ENCODE peak calls at places on chromosomes 4 and X, in six cellular contexts. D is ovary, Z is sigmoid colon, I is lower lobe of right lung, O is astrocyte, H is K562. X is an unnamed sample. For H3K4me1, the result is how much of the 10 kb centered on the place peaks cover.

GRCh38 chrX:151402719-151403390 is 5.8 kb downstream of the VMA21 start:
- DNase-seq in D (no peak), Z (peak), I (peak), O (no peak), H (no peak), X (no peak)

GRCh38 chr4:180538384-180539052 is 1704.7 kb upstream of the TENM3 start:
- DNase-seq in D (no peak), Z (no peak), I (no peak), O (no peak), H (no peak), X (no peak)

GRCh38 chr4:74503580-74503979 is 58.6 kb downstream of the AREG start:
- DNase-seq in D (no peak), Z (no peak), I (no peak), O (peak), H (no peak), X (no peak)

GRCh38 chrX:30659421-30659820 is 6.2 kb downstream of the GK start:
- DNase-seq in D (no peak), Z (no peak), I (no peak), O (peak), H (peak), X (peak)

GRCh38 chr4:1752284-1753041 is 31.1 kb downstream of the TACC3 start:
- DNase-seq in D (no peak), Z (no peak), I (peak), O (no peak), H (peak), X (no peak)

GRCh38 chr4:106266201-106266600 is 49.8 kb downstream of the TBCK start:
- DNase-seq in D (no peak), Z (no peak), I (no peak), O (peak), H (peak), X (peak)

GRCh38 chr4:1026115-1026514 is 14.7 kb downstream of the FGFRL1 start:
- DNase-seq in D (no peak), Z (no peak), I (no peak), O (no peak), H (peak), X (no peak)

GRCh38 chrX:69238153-69238959 is 73.1 kb upstream of the PJA1 start:
- DNase-seq in D (no peak), Z (peak), I (no peak), O (no peak), H (no peak), X (no peak)

GRCh38 chr4:36712013-36712412 is 430.6 kb downstream of the DTHD1 start:
- DNase-seq in D (no peak), Z (no peak), I (no peak), O (no peak), H (no peak), X (no peak)

GRCh38 chrX:136196691-136197155 is 49.4 kb downstream of the FHL1 start:
- DNase-seq in D (no peak), Z (no peak), I (no peak), O (no peak), H (no peak), X (no peak)

GRCh38 chr4:22238742-22239141 is 277.1 kb downstream of the ADGRA3 start:
- DNase-seq in D (no peak), Z (no peak), I (no peak), O (no peak), H (no peak), X (no peak)

GRCh38 chrX:154096140-154097002 is 1.1 kb downstream of the MECP2 start:
- DNase-seq in D (peak), Z (no peak), I (peak), O (peak), H (peak), X (peak)

GRCh38 chrX:117936162-117936561 is 180.4 kb downstream of the KLHL13 start:
- DNase-seq in D (no peak), Z (no peak), I (no peak), O (no peak), H (peak), X (no peak)

GRCh38 chrX:41922125-41922521 is 1.2 kb downstream of the CASK start:
- DNase-seq in D (no peak), Z (no peak), I (no peak), O (peak), H (no peak), X (no peak)

GRCh38 chr4:78938868-78939666 is at the start of gene PAQR3:
- DNase-seq in D (peak), Z (peak), I (peak), O (peak), H (peak), X (peak)

GRCh38 chrX:77275392-77275791 is 171.8 kb upstream of the FGF16 start:
- DNase-seq in D (no peak), Z (no peak), I (no peak), O (no peak), H (no peak), X (no peak)

GRCh38 chr4:20391224-20391623 is 139.5 kb downstream of the SLIT2 start:
- DNase-seq in D (no peak), Z (no peak), I (no peak), O (peak), H (no peak), X (no peak)

GRCh38 chr4:37604464-37604863 is 81.7 kb downstream of the RELL1 start:
- DNase-seq in D (no peak), Z (no peak), I (no peak), O (peak), H (no peak), X (no peak)

GRCh38 chrX:72016881-72017783 is 106.5 kb downstream of the NHSL2 start:
- DNase-seq in D (peak), Z (no peak), I (no peak), O (no peak), H (no peak), X (no peak)

GRCh38 chr4:124322234-124322831 is 390.2 kb downstream of the ANKRD50 start:
- DNase-seq in D (no peak), Z (no peak), I (no peak), O (peak), H (peak), X (peak)

GRCh38 chr4:120561648-120562047 is 360.9 kb downstream of the PRDM5 start:
- DNase-seq in D (no peak), Z (no peak), I (no peak), O (no peak), H (no peak), X (no peak)

GRCh38 chrX:118571829-118572228 is 76.2 kb downstream of the DOCK11 start:
- DNase-seq in D (no peak), Z (no peak), I (peak), O (no peak), H (no peak), X (no peak)

GRCh38 chrX:112761239-112762207 is 79.1 kb downstream of the AMOT start:
- DNase-seq in D (no peak), Z (no peak), I (no peak), O (no peak), H (no peak), X (no peak)

GRCh38 chr4:88108747-88109122 is 49.7 kb downstream of the ABCG2 start:
- DNase-seq in D (no peak), Z (no peak), I (no peak), O (peak), H (no peak), X (no peak)

GRCh38 chrX:147351644-147352043 is 537.1 kb upstream of the CXorf51A start:
- DNase-seq in D (no peak), Z (no peak), I (no peak), O (no peak), H (no peak), X (no peak)

GRCh38 chr4:53601251-53601764 is 10.0 kb upstream of the LNX1 start:
- DNase-seq in D (peak), Z (no peak), I (no peak), O (no peak), H (peak), X (no peak)

GRCh38 chr4:2936773-2937145 is 26.4 kb downstream of the NOP14 start:
- DNase-seq in D (peak), Z (peak), I (no peak), O (peak), H (peak), X (no peak)

GRCh38 chr4:2934077-2934812 is 29.0 kb downstream of the NOP14 start:
- DNase-seq in D (peak), Z (peak), I (peak), O (peak), H (peak), X (peak)

GRCh38 chr4:2933566-2934076 is 29.6 kb downstream of the NOP14 start:
- DNase-seq in D (no peak), Z (no peak), I (no peak), O (no peak), H (no peak), X (no peak)

GRCh38 chr4:2935762-2936743 is 27.2 kb downstream of the NOP14 start:
- DNase-seq in D (peak), Z (peak), I (no peak), O (peak), H (peak), X (no peak)

DNA sequence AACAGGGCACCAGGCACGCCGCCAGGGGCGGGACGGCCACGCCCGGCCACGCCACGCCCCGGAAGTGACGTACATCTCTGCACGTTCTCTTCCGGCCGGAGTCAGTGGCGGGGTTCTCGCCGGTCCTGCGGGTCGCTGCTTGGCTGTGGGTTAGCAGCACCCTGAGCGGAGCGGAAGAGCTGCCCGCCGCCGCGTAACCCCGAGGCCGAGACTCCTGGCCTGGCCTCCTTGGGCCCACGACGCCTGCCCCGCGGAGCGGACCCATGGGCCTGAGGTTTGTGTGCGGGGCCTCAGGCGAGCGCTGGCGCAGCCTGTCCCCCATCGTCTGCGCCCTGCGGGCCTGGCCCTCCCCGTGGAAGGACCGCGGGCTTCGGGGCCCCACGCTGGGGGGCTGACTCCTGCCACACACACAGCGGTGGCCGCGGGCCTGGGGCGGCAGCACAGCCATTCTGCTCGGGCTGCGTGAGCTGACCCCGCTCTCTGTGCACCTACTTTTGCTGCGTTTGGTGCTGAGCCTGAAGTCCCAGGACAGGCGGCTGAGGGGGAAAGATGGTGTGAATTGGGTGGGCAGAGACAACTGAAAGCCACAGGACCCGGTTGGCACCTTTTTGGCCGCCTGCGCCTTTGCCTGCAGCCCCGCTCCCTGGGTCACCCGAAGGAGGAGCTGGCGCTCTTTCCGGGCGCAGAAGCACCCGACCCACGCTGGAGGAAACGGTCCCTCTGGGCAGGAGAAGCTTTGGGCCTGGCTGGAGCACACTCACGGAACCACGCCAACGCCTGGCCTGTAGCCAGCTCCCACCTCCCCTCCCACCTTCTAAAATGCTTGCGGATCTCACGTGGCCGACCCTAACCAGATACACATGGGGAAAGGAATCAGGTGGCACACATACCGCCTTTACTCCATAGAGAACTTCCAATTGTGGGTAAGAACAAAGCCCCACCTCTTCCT is 28.1 kb downstream of the NOP14 start:
- DNase-seq in D (peak), Z (peak), I (peak), O (peak), H (peak), X (peak)
- H3K4me1 ChIP-seq in D (under half), Z (half or more), I (half or more), O (under half), H (half or more), X (under half)

GRCh38 chr4:85474356-85474755 is 594 bp upstream of the ARHGAP24 start:
- DNase-seq in D (no peak), Z (no peak), I (no peak), O (no peak), H (no peak), X (no peak)

GRCh38 chr4:85477538-85477937 is 2.6 kb downstream of the ARHGAP24 start:
- DNase-seq in D (no peak), Z (no peak), I (no peak), O (no peak), H (no peak), X (peak)

GRCh38 chr4:85474818-85475630 is at the start of gene ARHGAP24:
- DNase-seq in D (peak), Z (peak), I (peak), O (peak), H (peak), X (peak)

GRCh38 chr4:85478576-85478975 is 3.6 kb downstream of the ARHGAP24 start:
- DNase-seq in D (no peak), Z (no peak), I (no peak), O (peak), H (no peak), X (no peak)

GRCh38 chr4:85475631-85476233 is 782 bp downstream of the ARHGAP24 start:
- DNase-seq in D (peak), Z (no peak), I (peak), O (peak), H (no peak), X (no peak)
- H3K4me1 ChIP-seq in D (under half), Z (under half), I (under half), O (under half), H (under half), X (under half)

DNA sequence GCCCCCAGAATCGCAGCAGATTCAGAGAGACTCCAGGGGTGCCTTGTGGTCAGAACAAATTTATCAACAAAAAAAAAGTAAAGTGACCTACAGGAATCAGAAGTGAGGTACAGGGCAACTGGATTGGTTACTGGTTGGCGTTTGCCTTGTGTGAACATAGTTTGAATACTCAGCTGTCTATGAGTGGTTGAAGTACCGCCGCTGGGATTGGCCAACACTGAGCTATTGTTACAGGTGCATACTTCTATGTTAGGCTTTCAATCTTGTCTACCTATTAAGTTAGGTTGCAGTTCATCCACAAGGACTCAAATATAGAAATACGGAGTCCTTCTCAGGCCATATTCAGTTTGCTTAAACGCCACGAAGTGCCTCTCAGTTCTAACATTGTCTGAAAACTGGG is 993.5 kb upstream of the PRKX start:
- DNase-seq in D (no peak), Z (no peak), I (no peak), O (no peak), H (no peak), X (no peak)
- H3K4me1 ChIP-seq in D (under half), Z (under half), I (under half), O (under half), H (under half), X (under half)

GRCh38 chrX:37818031-37818430 is 29.3 kb downstream of the DYNLT3 start:
- DNase-seq in D (no peak), Z (no peak), I (no peak), O (no peak), H (no peak), X (no peak)
- H3K4me1 ChIP-seq in D (under half), Z (under half), I (under half), O (under half), H (under half), X (under half)

GRCh38 chr4:158008551-158009218 is 164.1 kb downstream of the GASK1B start:
- DNase-seq in D (peak), Z (no peak), I (no peak), O (peak), H (no peak), X (no peak)
- H3K4me1 ChIP-seq in D (under half), Z (half or more), I (under half), O (under half), H (under half), X (under half)

GRCh38 chr4:104983615-104984179 is 163.0 kb upstream of the TET2 start:
- DNase-seq in D (no peak), Z (no peak), I (no peak), O (no peak), H (no peak), X (no peak)
- H3K4me1 ChIP-seq in D (under half), Z (under half), I (under half), O (under half), H (under half), X (under half)

GRCh38 chrX:99705696-99706095 is 704.4 kb downstream of the PCDH19 start:
- DNase-seq in D (no peak), Z (no peak), I (no peak), O (no peak), H (no peak), X (no peak)
- H3K4me1 ChIP-seq in D (under half), Z (under half), I (under half), O (under half), H (under half), X (under half)

GRCh38 chr4:87088188-87088587 is 132.2 kb downstream of the KLHL8 start:
- DNase-seq in D (no peak), Z (no peak), I (no peak), O (no peak), H (no peak), X (no peak)

GRCh38 chr4:87092389-87093141 is 127.9 kb downstream of the KLHL8 start:
- DNase-seq in D (peak), Z (peak), I (peak), O (peak), H (peak), X (peak)

GRCh38 chr4:87089368-87089767 is 131.1 kb downstream of the KLHL8 start:
- DNase-seq in D (no peak), Z (no peak), I (no peak), O (no peak), H (no peak), X (no peak)

GRCh38 chr4:87087015-87087920 is 133.2 kb downstream of the KLHL8 start:
- DNase-seq in D (no peak), Z (no peak), I (no peak), O (no peak), H (no peak), X (no peak)

GRCh38 chr4:87090305-87090704 is 130.1 kb downstream of the KLHL8 start:
- DNase-seq in D (no peak), Z (no peak), I (no peak), O (no peak), H (no peak), X (no peak)
- H3K4me1 ChIP-seq in D (under half), Z (half or more), I (half or more), O (under half), H (under half), X (under half)